ENCODE peak calls at places on chromosomes 7 and 10, in five cellular contexts. W, Y, F, X and J are unnamed samples.

GRCh38 chr10:78038105-78038504 is 4.4 kb downstream of the RPS24 start:
- DNase-seq in F (no peak), X (no peak), W (peak), Y (no peak), J (no peak)

GRCh38 chr10:30216811-30217210 is 132.3 kb downstream of the MTPAP start:
- DNase-seq in Y (no peak), W (no peak), X (no peak), F (no peak), J (no peak)

GRCh38 chr7:159012353-159013069 is 132.2 kb downstream of the VIPR2 start:
- DNase-seq in F (no peak), W (no peak), X (peak), Y (no peak), J (peak)

GRCh38 chr7:132865366-132865765 is 216.5 kb downstream of the CHCHD3 start:
- DNase-seq in F (no peak), W (no peak), X (no peak), Y (no peak), J (no peak)

GRCh38 chr7:101996131-101996691 is 178.8 kb downstream of the CUX1 start:
- DNase-seq in Y (no peak), X (no peak), W (no peak), F (no peak), J (no peak)

GRCh38 chr7:143321242-143321641 is 5.3 kb downstream of the CLCN1 start:
- DNase-seq in W (no peak), Y (no peak), X (no peak), F (no peak), J (no peak)

GRCh38 chr7:36763084-36763807 is 39.0 kb upstream of the AOAH start:
- DNase-seq in W (peak), F (no peak), X (no peak), Y (no peak), J (no peak)

GRCh38 chr10:47165711-47166404 is 134.1 kb upstream of the GDF10 start:
- DNase-seq in Y (no peak), X (peak), W (peak), F (peak), J (no peak)

GRCh38 chr7:151867912-151868804 is 8.8 kb downstream of the PRKAG2 start:
- DNase-seq in F (no peak), Y (no peak), X (no peak), W (no peak), J (no peak)

GRCh38 chr7:26280723-26281122 is 10.9 kb upstream of the SNX10 start:
- DNase-seq in F (no peak), X (no peak), W (no peak), Y (no peak), J (no peak)

GRCh38 chr7:74019149-74019548 is 8.8 kb upstream of the ELN start:
- DNase-seq in X (no peak), Y (no peak), W (no peak), F (no peak), J (no peak)

GRCh38 chr7:3436746-3437145 is 135.7 kb downstream of the SDK1 start:
- DNase-seq in X (no peak), F (peak), W (peak), Y (no peak), J (no peak)

GRCh38 chr7:149610441-149611011 is 112.9 kb upstream of the ZNF746 start:
- DNase-seq in W (no peak), X (no peak), F (no peak), Y (no peak), J (no peak)

GRCh38 chr10:94069884-94070283 is 76.2 kb downstream of the PLCE1 start:
- DNase-seq in Y (no peak), X (no peak), W (no peak), F (no peak), J (no peak)

GRCh38 chr10:121232494-121232893 is 365.8 kb downstream of the FGFR2 start:
- DNase-seq in F (no peak), Y (no peak), X (no peak), W (no peak), J (no peak)

GRCh38 chr7:5406957-5407930 is 16.4 kb downstream of the TNRC18 start:
- DNase-seq in X (no peak), F (no peak), Y (peak), W (no peak), J (no peak)

GRCh38 chr7:137772221-137772620 is 74.6 kb downstream of the DGKI start:
- DNase-seq in W (peak), X (no peak), Y (no peak), F (no peak), J (no peak)

GRCh38 chr10:132685121-132685891 is 100.6 kb downstream of the NKX6-2 start:
- DNase-seq in X (peak), W (peak), Y (no peak), F (peak), J (peak)

GRCh38 chr10:69897417-69897816 is 95.7 kb downstream of the COL13A1 start:
- DNase-seq in F (no peak), X (no peak), Y (no peak), W (no peak), J (no peak)

GRCh38 chr10:70564901-70565351 is 37.6 kb downstream of the PRF1 start:
- DNase-seq in Y (no peak), X (no peak), W (no peak), F (no peak), J (no peak)